ENCODE peak calls at places on chromosomes 7 and 10, in five cellular contexts. G is IMR-90, X is SK-N-SH, M is GM12878, B is HepG2. U is an unnamed sample.

GRCh38 chr10:50572017-50572491 is 51.7 kb downstream of the SGMS1 start:
- DNase-seq in G (no peak), X (no peak), M (no peak), B (peak; percentile 92), U (no peak)

GRCh38 chr7:1026721-1027151 is 17.6 kb upstream of the GPR146 start:
- DNase-seq in G (no peak), X (no peak), M (no peak), B (no peak), U (no peak)

GRCh38 chr7:118214051-118214832 is 10.3 kb upstream of the ANKRD7 start:
- DNase-seq in G (peak; percentile 70), X (peak; percentile 96), M (peak; percentile 33), B (no peak), U (no peak)

GRCh38 chr7:24851791-24852190 is 94.5 kb upstream of the GSDME start:
- DNase-seq in G (peak; percentile 79), X (no peak), M (no peak), B (peak; percentile 61), U (peak; percentile 26)

GRCh38 chr7:94698275-94698674 is 42.3 kb upstream of the SGCE start:
- DNase-seq in G (peak; percentile 84), X (no peak), M (no peak), B (peak; percentile 81), U (no peak)

GRCh38 chr7:129228633-129229032 is 3.8 kb downstream of the AHCYL2 start:
- DNase-seq in G (no peak), X (no peak), M (no peak), B (no peak), U (no peak)

GRCh38 chr10:86100581-86101061 is 266.0 kb downstream of the GRID1 start:
- DNase-seq in G (peak; percentile 4), X (peak; percentile 58), M (no peak), B (peak; percentile 23), U (peak; percentile 51)

GRCh38 chr7:136687693-136688322 is 180.6 kb upstream of the CHRM2 start:
- DNase-seq in G (peak; percentile 39), X (peak; percentile 33), M (no peak), B (peak; percentile 7), U (peak; percentile 52)

GRCh38 chr7:106217089-106217542 is 67.7 kb downstream of the NAMPT start:
- DNase-seq in G (peak; percentile 42), X (no peak), M (no peak), B (no peak), U (peak; percentile 31)

GRCh38 chr7:31892099-31892787 is 178.0 kb downstream of the PDE1C start:
- DNase-seq in G (no peak), X (no peak), M (peak; percentile 90), B (no peak), U (no peak)

GRCh38 chr7:104149822-104150221 is 58.0 kb downstream of the ORC5 start:
- DNase-seq in G (no peak), X (no peak), M (no peak), B (peak; percentile 78), U (no peak)

GRCh38 chr10:103897241-103897774 is 20.7 kb downstream of the STN1 start:
- DNase-seq in G (no peak), X (no peak), M (no peak), B (no peak), U (no peak)

GRCh38 chr7:120171406-120171805 is 101.6 kb upstream of the KCND2 start:
- DNase-seq in G (no peak), X (no peak), M (no peak), B (no peak), U (no peak)

GRCh38 chr7:94178247-94178646 is 174.1 kb upstream of the BET1 start:
- DNase-seq in G (no peak), X (no peak), M (peak; percentile 75), B (no peak), U (no peak)

GRCh38 chr7:151405056-151405455 is 4.8 kb downstream of the WDR86 start:
- DNase-seq in G (no peak), X (no peak), M (no peak), B (no peak), U (peak; percentile 42)

GRCh38 chr7:140923358-140924006 is 1.2 kb downstream of the BRAF start:
- DNase-seq in G (no peak), X (peak; percentile 42), M (no peak), B (no peak), U (peak; percentile 31)

GRCh38 chr10:130301026-130301892 is 165.1 kb downstream of the GLRX3 start:
- DNase-seq in G (no peak), X (no peak), M (no peak), B (no peak), U (no peak)

GRCh38 chr7:749121-749520 is 22.0 kb upstream of the PRKAR1B start:
- DNase-seq in G (no peak), X (peak; percentile 90), M (no peak), B (no peak), U (no peak)

GRCh38 chr7:2956526-2957368 is 86.9 kb downstream of the CARD11 start:
- DNase-seq in G (peak; percentile 67), X (peak; percentile 65), M (no peak), B (no peak), U (peak; percentile 85)

GRCh38 chr7:46738165-46738564 is 817.1 kb upstream of the IGFBP3 start:
- DNase-seq in G (peak; percentile 69), X (no peak), M (no peak), B (no peak), U (no peak)

GRCh38 chr7:101507791-101508252 is 121.3 kb downstream of the MYL10 start:
- DNase-seq in G (peak; percentile 42), X (peak; percentile 86), M (no peak), B (peak; percentile 78), U (peak; percentile 74)

GRCh38 chr7:28956608-28957063 is 1.5 kb downstream of the TRIL start:
- DNase-seq in G (peak; percentile 5), X (peak; percentile 95), M (no peak), B (peak; percentile 48), U (no peak)

GRCh38 chr10:92822964-92823363 is 25.4 kb upstream of the EXOC6 start:
- DNase-seq in G (peak; percentile 35), X (no peak), M (no peak), B (no peak), U (no peak)

GRCh38 chr7:116554436-116554835 is 29.6 kb downstream of the CAV1 start:
- DNase-seq in G (no peak), X (no peak), M (no peak), B (no peak), U (no peak)

GRCh38 chr10:84256510-84257342 is 11.9 kb downstream of the RGR start:
- DNase-seq in G (peak; percentile 51), X (no peak), M (no peak), B (peak; percentile 22), U (peak; percentile 85)

GRCh38 chr10:22251751-22252285 is 34.0 kb upstream of the EBLN1 start:
- DNase-seq in G (no peak), X (peak; percentile 82), M (no peak), B (no peak), U (no peak)

GRCh38 chr7:78134256-78134655 is 335.7 kb downstream of the PHTF2 start:
- DNase-seq in G (peak; percentile 88), X (peak; percentile 75), M (no peak), B (peak; percentile 3), U (peak; percentile 62)

GRCh38 chr7:30163231-30163894 is 28.6 kb downstream of the MTURN start:
- DNase-seq in G (no peak), X (no peak), M (no peak), B (peak; percentile 10), U (peak; percentile 56)

GRCh38 chr7:68309806-68310205 is 1288.5 kb upstream of the AUTS2 start:
- DNase-seq in G (no peak), X (no peak), M (no peak), B (no peak), U (no peak)

GRCh38 chr10:44383749-44384600 is 922 bp downstream of the CXCL12 start:
- DNase-seq in G (peak; percentile 54), X (peak; percentile 43), M (no peak), B (no peak), U (no peak)

GRCh38 chr7:15015545-15016314 is 113.2 kb upstream of the DGKB start:
- DNase-seq in G (peak; percentile 49), X (peak; percentile 49), M (peak; percentile 5), B (peak; percentile 75), U (peak; percentile 39)

GRCh38 chr7:17466201-17466600 is 167.7 kb downstream of the AHR start:
- DNase-seq in G (no peak), X (no peak), M (no peak), B (no peak), U (no peak)

GRCh38 chr10:104318096-104318725 is 20.1 kb downstream of the ITPRIP start:
- DNase-seq in G (no peak), X (no peak), M (no peak), B (no peak), U (no peak)

DNA sequence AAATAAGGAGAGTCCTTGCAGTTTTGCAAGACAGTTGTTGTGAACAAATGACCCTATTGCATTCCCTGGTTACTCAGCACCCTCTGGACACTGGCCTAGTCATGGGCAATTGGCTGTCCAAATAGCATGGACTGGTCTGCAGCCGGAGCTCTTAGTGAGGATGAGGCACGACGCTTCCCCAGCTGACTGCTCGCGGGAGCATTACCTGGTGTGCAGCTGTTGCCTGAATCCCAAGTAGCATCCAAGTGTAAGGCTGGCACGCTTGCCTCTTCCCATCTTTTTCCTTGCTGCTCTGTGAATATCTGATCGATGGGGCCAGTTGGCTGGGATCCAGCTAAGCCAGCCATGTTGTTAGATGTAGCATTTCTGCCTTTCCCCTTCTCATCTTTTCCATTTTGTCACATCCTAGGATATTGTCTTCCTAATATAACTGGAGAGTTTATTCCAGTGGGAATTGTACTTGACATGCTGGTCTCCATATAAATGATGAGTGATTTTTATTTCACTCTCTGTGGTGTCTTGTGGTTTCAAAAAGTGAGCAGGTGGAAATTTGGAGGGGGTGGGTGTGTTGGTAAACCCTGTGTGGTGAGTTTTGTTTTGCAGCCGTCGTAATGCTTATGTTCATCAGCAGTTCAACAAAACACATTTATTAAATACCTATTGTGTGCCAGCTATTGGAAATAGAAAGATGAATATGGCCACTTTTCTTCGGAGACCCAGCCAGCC is 99.9 kb downstream of the SND1 start:
- DNase-seq in G (peak; percentile 75), X (no peak), M (no peak), B (no peak), U (no peak)
- TF ChIP-seq MXI1 in G (no peak), X (no peak), M (no peak), B (no peak), U (no peak)

GRCh38 chr7:64515330-64515729 is 47.5 kb downstream of the ZNF680 start:
- DNase-seq in G (no peak), X (no peak), M (no peak), B (no peak), U (no peak)
- TF ChIP-seq MXI1 in G (no peak), X (no peak), M (no peak), B (no peak), U (no peak)

GRCh38 chr10:46094197-46094500 is 48.1 kb upstream of the MSMB start:
- DNase-seq in G (no peak), X (no peak), M (no peak), B (no peak), U (no peak)
- TF ChIP-seq MXI1 in G (no peak), X (no peak), M (no peak), B (no peak), U (no peak)

DNA sequence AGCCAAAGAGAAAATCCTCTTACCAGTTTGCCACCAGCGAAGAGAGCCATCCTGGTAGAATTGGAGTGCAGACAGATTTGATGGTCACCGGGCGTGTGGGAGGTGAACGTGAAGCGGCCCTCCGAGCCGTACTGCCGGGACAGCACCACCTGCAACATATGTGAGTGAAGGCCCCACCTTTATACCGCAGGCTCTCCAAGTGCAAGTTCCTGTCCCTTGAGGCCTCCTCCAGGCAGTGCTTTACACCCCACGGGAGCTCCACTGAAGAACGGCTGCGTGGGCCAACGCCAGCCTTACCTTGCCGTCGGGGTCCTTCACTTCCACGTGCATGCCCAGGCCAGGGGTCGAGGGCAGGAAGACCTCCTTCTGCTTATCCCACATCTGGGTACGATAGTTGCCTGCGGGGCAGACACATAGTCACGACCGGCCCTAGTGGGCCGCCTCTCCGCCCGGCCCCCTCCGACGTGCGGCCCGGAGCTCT is 565 bp downstream of the TMED4 start:
- DNase-seq in G (no peak), X (no peak), M (no peak), B (no peak), U (peak; percentile 56)
- TF ChIP-seq MXI1 in G (no peak), X (no peak), M (no peak), B (no peak), U (no peak)

GRCh38 chr7:92010215-92010614 is 69.6 kb downstream of the AKAP9 start:
- DNase-seq in G (no peak), X (no peak), M (no peak), B (peak; percentile 61), U (no peak)
- TF ChIP-seq MXI1 in G (no peak), X (no peak), M (no peak), B (no peak), U (no peak)

U was measured in K562.